ENCODE peak calls at places on chromosome 16, in four cellular contexts. V is IMR-90, Q is HepG2, U is K562. C is an unnamed sample.

GRCh38 chr16:8572919-8573724 is 17.2 kb downstream of the TMEM114 start:
- DNase-seq in Q (peak; percentile 61), V (peak; percentile 37), U (peak; percentile 31), C (peak; percentile 38)

GRCh38 chr16:7791191-7791590 is 458.5 kb downstream of the RBFOX1 start:
- DNase-seq in Q (no peak), V (no peak), U (no peak), C (no peak)

GRCh38 chr16:15539197-15539596 is 103.8 kb downstream of the MARF1 start:
- DNase-seq in U (peak; percentile 61), Q (peak; percentile 49), V (no peak), C (no peak)

GRCh38 chr16:55543470-55543869 is 23.0 kb upstream of the CAPNS2 start:
- DNase-seq in U (no peak), V (peak; percentile 41), Q (peak; percentile 35), C (peak; percentile 31)

GRCh38 chr16:48347980-48348379 is 37.2 kb downstream of the SIAH1 start:
- DNase-seq in Q (no peak), V (no peak), U (no peak), C (no peak)

GRCh38 chr16:2954647-2955381 is 9.3 kb upstream of the KREMEN2 start:
- DNase-seq in U (peak; percentile 36), V (no peak), Q (no peak), C (no peak)

GRCh38 chr16:165539-166374 is at the start of gene HBM:
- DNase-seq in U (no peak), Q (no peak), V (no peak), C (no peak)

GRCh38 chr16:67707790-67708189 is 11.3 kb downstream of the GFOD2 start:
- DNase-seq in U (no peak), V (no peak), Q (no peak), C (no peak)

GRCh38 chr16:1778200-1779179 is 3.9 kb downstream of the SPSB3 start:
- DNase-seq in U (no peak), V (no peak), Q (no peak), C (no peak)

GRCh38 chr16:19432429-19432828 is 14.7 kb downstream of the TMC5 start:
- DNase-seq in Q (peak; percentile 71), U (no peak), V (no peak), C (peak; percentile 49)

GRCh38 chr16:5222770-5223169 is 125.2 kb upstream of the EEF2KMT start:
- DNase-seq in V (no peak), Q (no peak), U (no peak), C (no peak)

GRCh38 chr16:1923299-1924034 is 5.3 kb upstream of the HS3ST6 start:
- DNase-seq in Q (peak; percentile 50), U (peak; percentile 69), V (no peak), C (peak; percentile 72)

GRCh38 chr16:10806698-10807097 is 11.9 kb downstream of the TVP23A start:
- DNase-seq in U (no peak), V (no peak), Q (no peak), C (no peak)

GRCh38 chr16:4682616-4683254 is 10.6 kb upstream of the NUDT16L1 start:
- DNase-seq in V (peak; percentile 18), U (peak; percentile 64), Q (peak; percentile 65), C (peak; percentile 50)

GRCh38 chr16:46649571-46649970 is 28.4 kb upstream of the SHCBP1 start:
- DNase-seq in Q (no peak), U (no peak), V (peak; percentile 51), C (no peak)

GRCh38 chr16:6977291-6977690 is 355.4 kb upstream of the RBFOX1 start:
- DNase-seq in V (no peak), U (no peak), Q (no peak), C (no peak)

GRCh38 chr16:30875881-30876791 is 17.7 kb downstream of the BCL7C start:
- DNase-seq in Q (no peak), V (peak; percentile 26), U (no peak), C (no peak)

GRCh38 chr16:27315333-27316037 is 1.7 kb downstream of the IL4R start:
- DNase-seq in U (no peak), V (peak; percentile 65), Q (peak; percentile 81), C (peak; percentile 55)

GRCh38 chr16:50267651-50268050 is 1.3 kb downstream of the ADCY7 start:
- DNase-seq in Q (no peak), U (no peak), V (no peak), C (no peak)

GRCh38 chr16:27726621-27727275 is 176.8 kb downstream of the KATNIP start:
- DNase-seq in U (no peak), V (peak; percentile 53), Q (no peak), C (no peak)

GRCh38 chr16:72380283-72380682 is 208.3 kb upstream of the PMFBP1 start:
- DNase-seq in V (no peak), Q (no peak), U (no peak), C (no peak)

GRCh38 chr16:3460121-3460520 is 16.6 kb downstream of the NAA60 start:
- DNase-seq in V (no peak), Q (no peak), U (no peak), C (no peak)

GRCh38 chr16:527015-527903 is at the start of gene CAPN15:
- DNase-seq in Q (peak; percentile 76), U (peak; percentile 89), V (peak; percentile 79), C (peak; percentile 61)

GRCh38 chr16:88303405-88303804 is 79.4 kb upstream of the ZNF469 start:
- DNase-seq in U (no peak), V (no peak), Q (no peak), C (no peak)

GRCh38 chr16:84042879-84043485 is 387 bp upstream of the SLC38A8 start:
- DNase-seq in V (no peak), Q (no peak), U (peak; percentile 72), C (no peak)

GRCh38 chr16:16938009-16938408 is 532.8 kb downstream of the XYLT1 start:
- DNase-seq in V (no peak), Q (no peak), U (no peak), C (no peak)

GRCh38 chr16:57612494-57612893 is 15.9 kb upstream of the ADGRG1 start:
- DNase-seq in Q (no peak), U (no peak), V (no peak), C (no peak)

GRCh38 chr16:53852678-53853077 is 148.7 kb downstream of the FTO start:
- DNase-seq in Q (no peak), V (peak; percentile 10), U (no peak), C (no peak)

GRCh38 chr16:58129097-58129936 is at the start of gene CFAP20:
- DNase-seq in V (peak; percentile 100), U (peak; percentile 96), Q (peak; percentile 100), C (peak; percentile 100)

GRCh38 chr16:79274197-79274596 is 326.3 kb downstream of the MAF start:
- DNase-seq in Q (no peak), U (no peak), V (no peak), C (no peak)

GRCh38 chr16:49469930-49470451 is 96.4 kb downstream of the C16orf78 start:
- DNase-seq in Q (no peak), U (no peak), V (no peak), C (no peak)

GRCh38 chr16:12902511-12903324 is 1.3 kb downstream of the SHISA9 start:
- DNase-seq in U (no peak), V (no peak), Q (no peak), C (no peak)
- TF ChIP-seq MAZ in U (no peak), V (no peak), Q (no peak), C (no peak)

GRCh38 chr16:86575754-86576557 is 2.4 kb upstream of the FOXL1 start:
- DNase-seq in Q (peak; percentile 63), U (peak; percentile 94), V (peak; percentile 97), C (peak; percentile 76)
- TF ChIP-seq MAZ in Q (no peak), U (peak; percentile 84), V (peak; percentile 85), C (no peak)

DNA sequence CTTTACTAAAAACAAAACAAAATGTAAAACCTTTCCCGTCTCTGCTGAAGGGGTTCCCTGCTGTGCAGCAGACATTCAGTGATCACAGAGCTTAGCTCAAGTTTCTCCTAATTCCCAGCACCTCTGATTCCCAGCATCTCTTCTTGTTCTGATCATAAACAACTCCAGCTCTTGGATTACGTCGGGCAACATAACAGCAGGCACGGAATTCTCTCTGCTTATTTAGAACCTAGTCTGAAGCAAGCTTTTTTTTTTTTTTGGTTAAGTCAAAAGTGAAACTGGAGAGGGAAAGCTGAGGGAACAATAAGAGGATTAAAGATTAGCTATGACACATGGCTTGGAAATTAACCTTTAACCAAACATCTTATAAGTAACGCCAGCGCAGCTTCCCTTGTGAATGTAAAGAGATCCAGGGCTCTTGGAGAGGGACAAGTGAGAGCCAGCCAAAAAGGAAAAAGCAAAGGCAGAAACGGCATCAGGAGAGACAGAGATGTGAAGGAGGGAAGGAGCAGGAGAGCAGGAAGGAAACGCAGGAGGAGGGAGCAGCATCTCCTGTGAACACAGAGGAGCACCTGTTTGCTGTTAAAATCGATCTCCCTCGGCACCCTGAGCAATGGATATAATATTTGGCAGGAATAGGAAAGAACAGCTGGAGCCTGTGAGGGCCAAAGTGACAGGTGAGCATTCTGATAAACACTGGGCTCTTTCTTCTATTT is at the start of gene BCO1:
- DNase-seq in V (peak; percentile 66), U (no peak), Q (peak; percentile 35), C (peak; percentile 63)
- TF ChIP-seq MAZ in V (no peak), U (no peak), Q (no peak), C (no peak)

DNA sequence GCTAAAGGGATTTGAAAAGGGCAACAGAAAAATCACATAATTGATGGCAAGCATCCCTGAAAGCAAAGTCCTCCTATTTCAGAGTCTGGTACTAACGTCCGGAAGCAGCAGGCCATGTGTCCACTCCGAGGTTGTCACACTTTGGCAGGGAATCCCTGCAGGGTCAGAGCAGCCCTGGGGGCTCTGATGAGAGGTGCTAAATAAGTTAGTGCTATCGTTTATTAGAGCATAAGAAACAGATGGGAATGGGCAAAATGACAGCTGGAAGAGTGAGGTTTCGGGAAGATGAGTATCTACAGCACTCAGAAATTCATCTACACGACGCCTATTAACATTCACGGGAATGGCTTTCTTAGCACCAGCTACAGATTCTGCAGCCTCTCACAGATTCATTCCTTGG is 465.4 kb upstream of the PSMD7 start:
- DNase-seq in Q (no peak), U (no peak), V (no peak), C (no peak)
- TF ChIP-seq MAZ in Q (no peak), U (no peak), V (no peak), C (no peak)

GRCh38 chr16:82011199-82011641 is at the start of gene SDR42E1:
- DNase-seq in U (peak; percentile 15), V (no peak), Q (no peak), C (peak; percentile 21)
- TF ChIP-seq MAZ in U (peak; percentile 30), V (no peak), Q (no peak), C (no peak)

DNA sequence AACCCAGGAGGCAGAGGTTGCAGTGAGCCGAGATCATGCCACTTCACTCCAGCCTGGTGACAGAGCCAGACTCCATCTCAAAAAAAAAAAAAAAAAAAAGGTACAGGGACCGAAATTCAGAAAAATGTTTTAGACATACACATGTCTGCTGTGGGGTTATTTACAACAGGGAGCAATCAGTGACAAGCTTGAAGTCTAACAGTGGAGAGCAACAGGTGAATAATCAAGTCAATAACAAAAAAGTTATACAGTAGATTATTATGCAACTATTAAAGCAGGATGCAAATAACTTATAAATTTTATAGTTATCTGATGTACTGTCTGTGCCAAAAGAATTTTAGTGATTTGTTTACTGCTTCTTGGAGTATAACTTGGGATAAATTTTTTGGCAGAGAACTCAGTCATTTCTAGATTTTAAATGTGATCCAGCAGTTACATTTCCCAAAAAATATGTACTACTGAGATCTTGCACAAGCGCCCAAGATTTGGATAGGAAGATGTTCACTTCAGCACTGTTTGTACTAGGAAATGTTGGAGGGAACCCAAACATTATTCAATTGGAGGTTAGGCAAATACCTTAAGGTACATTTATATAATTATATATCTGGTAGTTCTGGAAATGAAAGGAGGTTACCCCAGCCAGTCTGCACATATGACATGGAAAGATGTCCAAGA is 34.1 kb downstream of the EEF2K start:
- DNase-seq in Q (no peak), U (no peak), V (peak; percentile 42), C (no peak)
- TF ChIP-seq MAZ in Q (no peak), U (no peak), V (no peak), C (no peak)

C was measured in A549.